ENCODE peak calls at places on chromosomes 13 and 19, in ten cellular contexts. One of them, this sample, is unnamed.

GRCh38 chr19:36340786-36341386 is 38.1 kb downstream of the ZFP14 start:
- DNase-seq in hepatocyte: no peak
- DNase-seq in testis: no peak
- DNase-seq in endodermal cell: no peak
- DNase-seq in brain microvascular endothelial cell: no peak
- DNase-seq in uterus: no peak
- DNase-seq in gastrocnemius medialis: no peak
- DNase-seq in fibroblast of lung: no peak
- DNase-seq in IMR-90: no peak
- DNase-seq in cardiac muscle cell: no peak
- DNase-seq in this sample: no peak

GRCh38 chr13:20401586-20401957 is 124.1 kb downstream of the CRYL1 start:
- DNase-seq in hepatocyte: no peak
- DNase-seq in testis: no peak
- DNase-seq in endodermal cell: no peak
- DNase-seq in brain microvascular endothelial cell: no peak
- DNase-seq in uterus: no peak
- DNase-seq in gastrocnemius medialis: no peak
- DNase-seq in fibroblast of lung: peak
- DNase-seq in IMR-90: no peak
- DNase-seq in cardiac muscle cell: no peak
- DNase-seq in this sample: no peak

GRCh38 chr19:40744554-40745401 is 5.5 kb downstream of the ACTMAP start:
- DNase-seq in hepatocyte: peak
- DNase-seq in testis: no peak
- DNase-seq in endodermal cell: peak
- DNase-seq in brain microvascular endothelial cell: no peak
- DNase-seq in uterus: no peak
- DNase-seq in gastrocnemius medialis: no peak
- DNase-seq in fibroblast of lung: no peak
- DNase-seq in IMR-90: no peak
- DNase-seq in cardiac muscle cell: peak
- DNase-seq in this sample: no peak

GRCh38 chr19:8361921-8362793 is 1.8 kb upstream of the ANGPTL4 start:
- DNase-seq in hepatocyte: peak
- DNase-seq in testis: peak
- DNase-seq in endodermal cell: no peak
- DNase-seq in brain microvascular endothelial cell: peak
- DNase-seq in uterus: peak
- DNase-seq in gastrocnemius medialis: peak
- DNase-seq in fibroblast of lung: peak
- DNase-seq in IMR-90: peak
- DNase-seq in cardiac muscle cell: peak
- DNase-seq in this sample: peak

GRCh38 chr13:26476111-26476743 is 81.3 kb upstream of the WASF3 start:
- DNase-seq in hepatocyte: peak
- DNase-seq in testis: peak
- DNase-seq in endodermal cell: peak
- DNase-seq in brain microvascular endothelial cell: peak
- DNase-seq in uterus: no peak
- DNase-seq in gastrocnemius medialis: peak
- DNase-seq in fibroblast of lung: peak
- DNase-seq in IMR-90: peak
- DNase-seq in cardiac muscle cell: no peak
- DNase-seq in this sample: peak

GRCh38 chr19:7909471-7910067 is 5.1 kb upstream of the TGFBR3L start:
- DNase-seq in hepatocyte: no peak
- DNase-seq in testis: no peak
- DNase-seq in endodermal cell: no peak
- DNase-seq in brain microvascular endothelial cell: no peak
- DNase-seq in uterus: peak
- DNase-seq in gastrocnemius medialis: no peak
- DNase-seq in fibroblast of lung: no peak
- DNase-seq in IMR-90: no peak
- DNase-seq in cardiac muscle cell: no peak
- DNase-seq in this sample: no peak

GRCh38 chr13:24473646-24474045 is 38.9 kb downstream of the PARP4 start:
- DNase-seq in hepatocyte: no peak
- DNase-seq in testis: no peak
- DNase-seq in endodermal cell: no peak
- DNase-seq in brain microvascular endothelial cell: no peak
- DNase-seq in uterus: no peak
- DNase-seq in gastrocnemius medialis: no peak
- DNase-seq in fibroblast of lung: no peak
- DNase-seq in IMR-90: no peak
- DNase-seq in cardiac muscle cell: no peak
- DNase-seq in this sample: no peak

GRCh38 chr19:55437410-55437809 is 5.7 kb downstream of the SHISA7 start:
- DNase-seq in hepatocyte: peak
- DNase-seq in testis: peak
- DNase-seq in endodermal cell: peak
- DNase-seq in brain microvascular endothelial cell: peak
- DNase-seq in uterus: no peak
- DNase-seq in gastrocnemius medialis: no peak
- DNase-seq in fibroblast of lung: peak
- DNase-seq in IMR-90: peak
- DNase-seq in cardiac muscle cell: peak
- DNase-seq in this sample: peak

GRCh38 chr13:30047154-30047874 is 196.9 kb upstream of the UBL3 start:
- DNase-seq in hepatocyte: no peak
- DNase-seq in testis: no peak
- DNase-seq in endodermal cell: no peak
- DNase-seq in brain microvascular endothelial cell: no peak
- DNase-seq in uterus: no peak
- DNase-seq in gastrocnemius medialis: no peak
- DNase-seq in fibroblast of lung: peak
- DNase-seq in IMR-90: peak
- DNase-seq in cardiac muscle cell: no peak
- DNase-seq in this sample: no peak

GRCh38 chr13:76882431-76882830 is 3.8 kb downstream of the KCTD12 start:
- DNase-seq in hepatocyte: no peak
- DNase-seq in testis: no peak
- DNase-seq in endodermal cell: no peak
- DNase-seq in brain microvascular endothelial cell: peak
- DNase-seq in uterus: no peak
- DNase-seq in gastrocnemius medialis: peak
- DNase-seq in fibroblast of lung: peak
- DNase-seq in IMR-90: no peak
- DNase-seq in cardiac muscle cell: no peak
- DNase-seq in this sample: no peak

GRCh38 chr19:10390652-10391286 is 10.4 kb upstream of the TYK2 start:
- DNase-seq in hepatocyte: peak
- DNase-seq in testis: peak
- DNase-seq in endodermal cell: peak
- DNase-seq in brain microvascular endothelial cell: peak
- DNase-seq in uterus: peak
- DNase-seq in gastrocnemius medialis: peak
- DNase-seq in fibroblast of lung: peak
- DNase-seq in IMR-90: peak
- DNase-seq in cardiac muscle cell: peak
- DNase-seq in this sample: peak

GRCh38 chr19:10333758-10334339 is 520 bp upstream of the RAVER1 start:
- DNase-seq in hepatocyte: peak
- DNase-seq in testis: peak
- DNase-seq in endodermal cell: peak
- DNase-seq in brain microvascular endothelial cell: no peak
- DNase-seq in uterus: no peak
- DNase-seq in gastrocnemius medialis: no peak
- DNase-seq in fibroblast of lung: no peak
- DNase-seq in IMR-90: no peak
- DNase-seq in cardiac muscle cell: peak
- DNase-seq in this sample: no peak

GRCh38 chr19:45154064-45154827 is 6.5 kb downstream of the NKPD1 start:
- DNase-seq in hepatocyte: peak
- DNase-seq in testis: peak
- DNase-seq in endodermal cell: no peak
- DNase-seq in brain microvascular endothelial cell: peak
- DNase-seq in uterus: no peak
- DNase-seq in gastrocnemius medialis: no peak
- DNase-seq in fibroblast of lung: peak
- DNase-seq in IMR-90: peak
- DNase-seq in cardiac muscle cell: no peak
- DNase-seq in this sample: no peak

DNA sequence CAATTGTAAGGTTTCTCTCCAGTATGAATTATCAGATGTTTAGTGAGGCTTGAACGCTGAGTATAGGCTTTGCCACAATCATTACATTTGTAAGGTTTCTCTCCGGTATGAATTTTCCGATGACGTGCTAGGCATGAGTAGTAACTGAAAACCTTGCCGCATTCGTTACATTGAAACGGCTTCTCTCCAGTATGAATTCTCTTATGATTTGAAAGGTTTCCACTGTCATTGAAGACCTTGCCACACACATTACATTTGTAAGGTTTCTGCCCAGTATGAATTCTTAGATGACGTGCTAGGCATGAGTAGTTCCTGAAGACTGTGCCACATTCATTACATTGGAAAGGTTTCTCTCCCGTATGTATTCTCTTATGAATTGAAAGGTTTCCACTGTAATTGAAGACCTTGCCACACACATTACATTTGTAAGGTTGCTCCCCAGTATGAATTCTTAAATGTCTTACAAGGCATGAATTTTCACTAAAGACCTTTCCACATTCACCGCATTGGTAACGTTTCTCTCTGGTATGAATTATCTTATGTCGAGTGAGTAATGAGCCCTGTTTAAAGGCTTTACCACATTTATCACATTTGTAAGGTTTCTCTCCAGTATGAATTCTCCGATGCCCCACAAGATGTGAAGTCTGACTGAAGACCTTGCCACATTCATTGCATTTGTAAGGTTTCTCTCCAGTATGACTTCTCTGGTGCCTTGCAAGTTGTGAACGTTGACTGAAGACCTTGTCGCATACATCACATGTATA is 15.6 kb downstream of the ZNF836 start:
- DNase-seq in hepatocyte: no peak
- DNase-seq in testis: no peak
- DNase-seq in endodermal cell: no peak
- DNase-seq in brain microvascular endothelial cell: no peak
- DNase-seq in uterus: no peak
- DNase-seq in gastrocnemius medialis: no peak
- DNase-seq in fibroblast of lung: no peak
- DNase-seq in IMR-90: no peak
- DNase-seq in cardiac muscle cell: no peak
- DNase-seq in this sample: no peak
- H3K4me3 ChIP-seq in hepatocyte: no peak
- H3K4me3 ChIP-seq in testis: no peak
- H3K4me3 ChIP-seq in endodermal cell: peak
- H3K4me3 ChIP-seq in brain microvascular endothelial cell: no peak
- H3K4me3 ChIP-seq in uterus: no peak
- H3K4me3 ChIP-seq in gastrocnemius medialis: no peak
- H3K4me3 ChIP-seq in fibroblast of lung: no peak
- H3K4me3 ChIP-seq in IMR-90: no peak
- H3K4me3 ChIP-seq in cardiac muscle cell: no peak
- H3K4me3 ChIP-seq in this sample: no peak

DNA sequence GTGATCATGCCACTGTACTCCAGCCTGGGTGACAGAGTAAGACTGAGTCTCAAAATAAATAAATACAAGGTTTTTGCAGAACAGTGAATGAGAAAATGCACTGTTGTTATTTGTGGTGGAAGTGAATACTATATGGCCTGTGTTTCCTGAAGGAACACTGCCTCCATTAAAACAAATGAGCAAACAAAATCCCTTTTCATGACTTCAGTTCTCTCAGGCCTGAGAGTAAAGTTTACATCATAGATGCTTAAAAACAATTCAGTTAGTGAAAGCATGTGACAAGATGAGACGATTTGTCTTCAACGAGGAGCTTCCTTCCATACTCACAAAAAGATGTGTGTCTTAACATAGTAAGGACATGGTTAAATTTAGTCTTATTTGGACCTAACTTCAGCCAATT is 14.4 kb downstream of the SPINT2 start:
- DNase-seq in hepatocyte: no peak
- DNase-seq in testis: no peak
- DNase-seq in endodermal cell: no peak
- DNase-seq in brain microvascular endothelial cell: no peak
- DNase-seq in uterus: no peak
- DNase-seq in gastrocnemius medialis: no peak
- DNase-seq in fibroblast of lung: no peak
- DNase-seq in IMR-90: no peak
- DNase-seq in cardiac muscle cell: no peak
- DNase-seq in this sample: no peak
- H3K27ac ChIP-seq in hepatocyte: peak
- H3K27ac ChIP-seq in testis: peak
- H3K27ac ChIP-seq in endodermal cell: no peak
- H3K27ac ChIP-seq in brain microvascular endothelial cell: no peak
- H3K27ac ChIP-seq in uterus: peak
- H3K27ac ChIP-seq in gastrocnemius medialis: peak
- H3K27ac ChIP-seq in fibroblast of lung: peak
- H3K27ac ChIP-seq in IMR-90: peak
- H3K27ac ChIP-seq in cardiac muscle cell: peak
- H3K27ac ChIP-seq in this sample: peak

DNA sequence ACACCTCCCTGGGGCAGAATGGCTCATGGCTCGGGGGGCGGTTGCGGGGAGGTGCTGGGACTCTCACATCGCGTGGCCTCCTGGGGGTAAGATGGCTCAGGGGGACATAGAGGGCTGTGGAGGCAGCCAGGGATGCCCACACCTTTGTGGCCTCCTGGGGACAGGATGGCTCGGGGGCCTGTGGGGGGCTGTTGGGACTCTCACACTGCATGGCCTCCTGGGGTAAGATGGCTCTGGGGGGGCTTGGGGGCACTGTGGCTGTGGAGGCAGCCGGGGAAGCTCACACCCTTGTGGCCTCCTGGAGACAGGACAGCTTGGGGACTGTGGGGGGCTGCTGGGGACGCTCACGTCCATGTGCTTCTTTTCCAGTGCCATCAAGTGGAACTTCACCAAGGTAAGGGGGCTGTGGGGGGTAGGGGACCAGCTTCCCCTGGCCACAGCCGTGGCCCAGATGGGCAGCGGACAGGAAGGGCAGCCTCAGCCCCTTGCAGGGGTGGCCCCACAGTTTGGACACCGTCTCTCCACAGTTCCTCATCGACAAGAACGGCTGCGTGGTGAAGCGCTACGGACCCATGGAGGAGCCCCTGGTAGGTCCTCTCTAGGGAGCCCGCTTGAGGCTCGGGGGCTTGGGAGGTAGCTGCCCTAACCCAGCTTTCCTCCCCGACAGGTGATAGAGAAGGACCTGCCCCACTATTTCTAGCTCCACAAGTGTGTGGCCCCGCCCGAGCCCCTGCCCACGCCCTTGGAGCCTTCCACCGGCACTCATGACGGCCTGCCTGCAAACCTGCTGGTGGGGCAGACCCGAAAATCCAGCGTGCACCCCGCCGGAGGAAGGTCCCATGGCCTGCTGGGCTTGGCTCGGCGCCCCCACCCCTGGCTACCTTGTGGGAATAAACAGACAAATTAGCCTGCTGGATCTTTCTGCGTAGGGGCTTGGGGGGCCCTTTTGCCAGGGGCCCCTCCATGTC is 2.4 kb downstream of the GPX4 start:
- DNase-seq in hepatocyte: no peak
- DNase-seq in testis: no peak
- DNase-seq in endodermal cell: no peak
- DNase-seq in brain microvascular endothelial cell: no peak
- DNase-seq in uterus: no peak
- DNase-seq in gastrocnemius medialis: no peak
- DNase-seq in fibroblast of lung: no peak
- DNase-seq in IMR-90: no peak
- DNase-seq in cardiac muscle cell: no peak
- DNase-seq in this sample: no peak
- H3K4me3 ChIP-seq in hepatocyte: no peak
- H3K4me3 ChIP-seq in testis: no peak
- H3K4me3 ChIP-seq in endodermal cell: no peak
- H3K4me3 ChIP-seq in brain microvascular endothelial cell: no peak
- H3K4me3 ChIP-seq in uterus: no peak
- H3K4me3 ChIP-seq in gastrocnemius medialis: peak
- H3K4me3 ChIP-seq in fibroblast of lung: no peak
- H3K4me3 ChIP-seq in IMR-90: no peak
- H3K4me3 ChIP-seq in cardiac muscle cell: no peak
- H3K4me3 ChIP-seq in this sample: peak

GRCh38 chr19:22030680-22031079 is 19.9 kb upstream of the ZNF208 start:
- DNase-seq in hepatocyte: no peak
- DNase-seq in testis: no peak
- DNase-seq in endodermal cell: no peak
- DNase-seq in brain microvascular endothelial cell: no peak
- DNase-seq in uterus: no peak
- DNase-seq in gastrocnemius medialis: no peak
- DNase-seq in fibroblast of lung: no peak
- DNase-seq in IMR-90: no peak
- DNase-seq in cardiac muscle cell: no peak
- DNase-seq in this sample: no peak
- H3K27ac ChIP-seq in hepatocyte: no peak
- H3K27ac ChIP-seq in testis: no peak
- H3K27ac ChIP-seq in endodermal cell: no peak
- H3K27ac ChIP-seq in brain microvascular endothelial cell: no peak
- H3K27ac ChIP-seq in uterus: no peak
- H3K27ac ChIP-seq in gastrocnemius medialis: no peak
- H3K27ac ChIP-seq in fibroblast of lung: no peak
- H3K27ac ChIP-seq in IMR-90: no peak
- H3K27ac ChIP-seq in cardiac muscle cell: no peak
- H3K27ac ChIP-seq in this sample: no peak